ENCODE peak calls at places on chromosomes 13 and 19, in seven cellular contexts. B, K, E, W, Z, J and T are unnamed samples.
A peak's percentile ranks its signal among the peaks of the same experiment; 100 is the strongest.

GRCh38 chr13:99422556-99423220 is 78.6 kb upstream of the TM9SF2 start:
- DNase-seq in K (no peak), W (no peak), Z (no peak), E (no peak), B (no peak), J (no peak), T (no peak)

GRCh38 chr13:33497146-33497845 is 211.7 kb upstream of the STARD13 start:
- DNase-seq in J (no peak), Z (no peak), B (peak; percentile 77), W (peak; percentile 72), K (no peak), E (no peak), T (peak; percentile 89)

GRCh38 chr19:3159565-3159964 is 19.0 kb upstream of the S1PR4 start:
- DNase-seq in B (no peak), Z (no peak), E (no peak), W (no peak), K (no peak), J (no peak), T (no peak)

GRCh38 chr19:38378866-38379265 is 4.5 kb downstream of the PSMD8 start:
- DNase-seq in B (peak; percentile 67), Z (no peak), K (no peak), J (no peak), E (no peak), W (no peak), T (no peak)

GRCh38 chr13:41456768-41457588 is at the start of gene RGCC:
- DNase-seq in K (no peak), E (peak; percentile 97), Z (no peak), W (peak; percentile 85), J (peak; percentile 80), B (peak; percentile 62), T (peak; percentile 74)

GRCh38 chr19:10760268-10760944 is 42.5 kb downstream of the DNM2 start:
- DNase-seq in Z (no peak), J (peak; percentile 47), E (peak; percentile 37), B (peak; percentile 63), K (peak; percentile 35), W (no peak), T (no peak)

GRCh38 chr19:7860902-7861618 is 13.1 kb downstream of the PRR36 start:
- DNase-seq in E (no peak), Z (no peak), W (no peak), K (no peak), B (no peak), J (no peak), T (no peak)

GRCh38 chr13:33110386-33110712 is 94.1 kb downstream of the KL start:
- DNase-seq in E (no peak), K (no peak), W (no peak), Z (no peak), J (no peak), B (no peak), T (no peak)

GRCh38 chr13:110634558-110634957 is 19.2 kb downstream of the NAXD start:
- DNase-seq in J (no peak), Z (no peak), B (peak; percentile 95), E (no peak), K (peak; percentile 65), W (no peak), T (no peak)